ENCODE peak calls at places on chromosomes 13 and 19, in four cellular contexts. H is retinal pigment epithelial cell, Q is A549, A is heart right ventricle. S is an unnamed sample.
A peak's percentile ranks its signal among the peaks of the same experiment; 100 is the strongest.

GRCh38 chr13:23617551-23618014 is 47.4 kb downstream of the TNFRSF19 start:
- DNase-seq in A (no peak), Q (no peak), H (peak; percentile 82), S (no peak)

GRCh38 chr13:66567899-66568612 is 662.1 kb downstream of the PCDH9 start:
- DNase-seq in A (no peak), H (no peak), Q (no peak), S (no peak)

GRCh38 chr13:31878955-31879354 is 139.6 kb downstream of the RXFP2 start:
- DNase-seq in A (no peak), Q (no peak), H (no peak), S (no peak)

GRCh38 chr19:40718774-40719391 is 2.0 kb downstream of the ITPKC start:
- DNase-seq in H (no peak), A (peak; percentile 45), Q (peak; percentile 83), S (no peak)

GRCh38 chr13:113122571-113123225 is at the start of gene F10:
- DNase-seq in A (peak; percentile 62), H (peak; percentile 17), Q (no peak), S (no peak)

GRCh38 chr19:18898533-18899408 is 2.8 kb upstream of the CERS1 start:
- DNase-seq in A (no peak), H (no peak), Q (no peak), S (no peak)

GRCh38 chr13:51291341-51291740 is 48.1 kb upstream of the SERPINE3 start:
- DNase-seq in H (no peak), A (no peak), Q (no peak), S (no peak)

GRCh38 chr13:99909836-99910619 is 61.5 kb downstream of the ZIC5 start:
- DNase-seq in Q (no peak), A (peak; percentile 33), H (no peak), S (no peak)

GRCh38 chr13:25165664-25166063 is 6.4 kb downstream of the AMER2 start:
- DNase-seq in H (no peak), A (no peak), Q (no peak), S (no peak)

GRCh38 chr19:888615-889385 is 4.2 kb downstream of the MED16 start:
- DNase-seq in A (no peak), H (no peak), Q (no peak), S (no peak)

GRCh38 chr13:43363156-43363918 is 340.0 kb downstream of the DNAJC15 start:
- DNase-seq in H (no peak), A (no peak), Q (no peak), S (no peak)

GRCh38 chr13:51006067-51006800 is 96.6 kb downstream of the RNASEH2B start:
- DNase-seq in A (no peak), Q (no peak), H (no peak), S (no peak)

GRCh38 chr13:21759911-21760310 is 89.0 kb downstream of the FGF9 start:
- DNase-seq in Q (no peak), A (no peak), H (no peak), S (no peak)

GRCh38 chr13:91709180-91709579 is 310.8 kb downstream of the GPC5 start:
- DNase-seq in Q (no peak), A (no peak), H (no peak), S (no peak)

GRCh38 chr13:79353698-79354097 is 52.4 kb downstream of the RBM26 start:
- DNase-seq in Q (no peak), A (no peak), H (no peak), S (no peak)

GRCh38 chr19:28242317-28242927 is 970.5 kb downstream of the UQCRFS1 start:
- DNase-seq in H (no peak), A (no peak), Q (peak; percentile 23), S (peak; percentile 12)

GRCh38 chr13:74111901-74112824 is 22.0 kb downstream of the KLF12 start:
- DNase-seq in Q (no peak), H (no peak), A (no peak), S (no peak)

GRCh38 chr13:76865996-76866503 is 20.2 kb downstream of the KCTD12 start:
- DNase-seq in A (no peak), Q (no peak), H (no peak), S (no peak)

GRCh38 chr19:38268539-38268938 is 4.2 kb downstream of the SPINT2 start:
- DNase-seq in A (no peak), H (no peak), Q (no peak), S (no peak)

GRCh38 chr19:39916236-39916635 is 18.2 kb downstream of the FCGBP start:
- DNase-seq in H (no peak), Q (no peak), A (no peak), S (peak; percentile 9)

GRCh38 chr19:1123381-1123780 is 19.6 kb downstream of the GPX4 start:
- DNase-seq in Q (no peak), A (no peak), H (no peak), S (no peak)

GRCh38 chr13:112773601-112774447 is 84.0 kb downstream of the ATP11A start:
- DNase-seq in H (no peak), Q (no peak), A (no peak), S (no peak)

GRCh38 chr19:39935262-39935661 is 828 bp upstream of the FCGBP start:
- DNase-seq in Q (no peak), A (no peak), H (no peak), S (no peak)

GRCh38 chr19:11673608-11674041 is 65.1 kb downstream of the ZNF823 start:
- DNase-seq in H (no peak), Q (no peak), A (peak; percentile 73), S (no peak)

GRCh38 chr13:27953671-27954405 is 15.3 kb downstream of the CDX2 start:
- DNase-seq in A (peak; percentile 74), H (peak; percentile 11), Q (peak; percentile 57), S (peak; percentile 10)

GRCh38 chr13:37134411-37135041 is 29.1 kb upstream of the CSNK1A1L start:
- DNase-seq in A (no peak), H (no peak), Q (no peak), S (no peak)

GRCh38 chr19:49690656-49691242 is at the start of gene CPT1C:
- DNase-seq in Q (no peak), A (peak; percentile 82), H (no peak), S (no peak)

GRCh38 chr19:46852830-46853229 is 2.2 kb upstream of the AP2S1 start:
- DNase-seq in Q (no peak), H (no peak), A (no peak), S (no peak)
- TF ChIP-seq CTCF in Q (no peak), H (no peak), A (no peak), S (no peak)

GRCh38 chr13:20401586-20401957 is 124.1 kb downstream of the CRYL1 start:
- DNase-seq in Q (no peak), A (no peak), H (no peak), S (no peak)

GRCh38 chr13:20399515-20399914 is 126.1 kb downstream of the CRYL1 start:
- DNase-seq in H (no peak), Q (no peak), A (no peak), S (no peak)

GRCh38 chr13:20398459-20398858 is 127.2 kb downstream of the CRYL1 start:
- DNase-seq in H (no peak), Q (no peak), A (no peak), S (no peak)

GRCh38 chr13:20400774-20401173 is 124.9 kb downstream of the CRYL1 start:
- DNase-seq in H (peak; percentile 27), Q (no peak), A (no peak), S (no peak)

DNA sequence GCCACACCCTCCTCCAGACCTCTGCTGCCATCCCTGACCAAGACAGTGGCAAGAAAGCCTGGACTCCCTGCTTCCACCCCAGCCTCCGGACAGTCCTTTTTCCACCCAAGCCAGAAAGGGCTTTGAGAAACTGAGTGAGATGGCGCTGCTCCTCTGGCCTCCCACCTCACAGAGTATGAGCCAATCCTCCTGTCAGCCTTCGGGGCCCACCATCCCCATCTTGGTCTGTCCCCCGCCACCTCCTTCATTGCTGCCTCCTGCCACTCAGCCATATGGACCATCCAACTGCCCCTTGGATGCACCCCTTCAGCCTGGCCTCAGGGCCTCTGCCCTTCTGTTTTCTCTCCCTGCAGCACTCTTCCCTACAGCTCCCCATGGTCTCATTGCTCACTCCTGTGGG is 125.7 kb downstream of the CRYL1 start:
- DNase-seq in H (no peak), A (no peak), Q (no peak), S (no peak)
- H3K4me3 ChIP-seq in H (no peak overlapping the region), A (no peak overlapping the region), Q (no peak overlapping the region), S (no peak overlapping the region)

DNA sequence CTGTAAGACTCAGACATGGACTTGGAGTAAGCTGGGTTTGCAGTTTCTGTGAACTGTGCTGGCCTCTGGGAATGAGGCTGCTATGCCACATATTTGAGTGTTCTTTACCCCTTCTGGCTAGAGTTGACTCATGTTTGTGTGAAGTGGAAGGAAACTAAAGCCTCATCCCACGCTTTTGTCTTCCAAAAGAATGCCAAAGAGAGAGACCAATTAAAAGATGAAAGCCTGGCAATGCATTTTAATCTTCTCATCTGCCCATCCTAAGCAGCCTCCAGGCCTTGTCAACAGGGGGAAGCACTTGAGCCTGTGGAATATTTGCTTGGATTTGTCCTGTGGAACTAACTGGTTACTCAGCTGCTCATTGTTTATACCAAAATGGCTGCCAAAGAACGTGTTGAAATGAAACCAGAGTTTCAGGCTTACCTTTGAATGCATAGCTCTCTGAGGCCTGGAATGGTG is 49.1 kb downstream of the LMO7 start:
- DNase-seq in A (no peak), H (no peak), Q (no peak), S (peak; percentile 64)
- TF ChIP-seq CTCF in A (no peak), H (peak; percentile 37), Q (no peak), S (peak; percentile 41)

GRCh38 chr19:34362679-34363069 is 2.3 kb upstream of the GPI start:
- DNase-seq in Q (no peak), H (no peak), A (no peak), S (no peak)

GRCh38 chr19:34364462-34364829 is 550 bp upstream of the GPI start:
- DNase-seq in H (no peak), Q (no peak), A (no peak), S (no peak)

GRCh38 chr19:34364830-34365462 is at the start of gene GPI:
- DNase-seq in Q (peak; percentile 80), H (no peak), A (peak; percentile 69), S (no peak)

GRCh38 chr19:34363094-34363493 is 1.9 kb upstream of the GPI start:
- DNase-seq in Q (no peak), H (no peak), A (no peak), S (no peak)

GRCh38 chr19:34363930-34364329 is 1.1 kb upstream of the GPI start:
- DNase-seq in Q (no peak), H (no peak), A (no peak), S (no peak)
- H3K4me3 ChIP-seq in Q (no peak overlapping the region), H (no peak overlapping the region), A (no peak overlapping the region), S (no peak overlapping the region)

DNA sequence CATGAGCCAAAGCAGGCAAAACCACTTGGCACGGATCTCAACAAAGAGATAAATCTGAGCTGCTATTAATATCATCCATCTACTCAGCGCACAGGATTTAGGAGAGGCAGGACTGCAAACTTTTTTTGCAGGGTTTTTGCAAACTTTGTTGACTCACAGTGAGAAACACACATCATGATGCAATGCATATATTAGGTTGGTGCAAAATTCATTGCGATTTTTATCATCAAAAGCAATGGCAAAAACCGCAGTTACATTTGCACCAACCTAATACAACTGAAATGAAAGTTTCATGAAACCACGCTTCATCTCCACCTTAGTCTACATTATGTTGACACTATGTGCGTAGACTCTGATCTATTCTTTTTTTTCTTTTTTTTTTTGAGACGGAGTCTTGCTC is 4.5 kb upstream of the NOVA2 start:
- DNase-seq in H (no peak), Q (no peak), A (no peak), S (no peak)
- TF ChIP-seq CTCF in H (no peak), Q (no peak), A (no peak), S (no peak)

GRCh38 chr19:6209680-6210079 is 70.1 kb downstream of the MLLT1 start:
- DNase-seq in A (no peak), Q (no peak), H (no peak), S (no peak)
- H3K4me3 ChIP-seq in A (no peak overlapping the region), Q (no peak overlapping the region), H (no peak overlapping the region), S (no peak overlapping the region)

S was measured in HFF-Myc.